ENCODE peak calls at places on chromosome 17, in four cellular contexts. Z, K, T and J are unnamed samples.

GRCh38 chr17:32876414-32877163 is at the start of gene MYO1D:
- DNase-seq in Z (peak), K (peak), T (peak), J (peak)

GRCh38 chr17:39104046-39104445 is 47.4 kb downstream of the PLXDC1 start:
- DNase-seq in Z (no peak), K (no peak), T (no peak), J (no peak)

GRCh38 chr17:81812571-81813370 is 8.8 kb downstream of the GCGR start:
- DNase-seq in Z (no peak), K (no peak), T (no peak), J (no peak)

GRCh38 chr17:74190154-74190553 is 13.3 kb upstream of the RPL38 start:
- DNase-seq in Z (no peak), K (no peak), T (no peak), J (no peak)

GRCh38 chr17:74446551-74447500 is 14.9 kb downstream of the GPRC5C start:
- DNase-seq in Z (peak), K (peak), T (peak), J (peak)

GRCh38 chr17:64209983-64210382 is 53.1 kb downstream of the TEX2 start:
- DNase-seq in Z (no peak), K (no peak), T (no peak), J (no peak)

GRCh38 chr17:43015579-43015978 is 6.6 kb downstream of the VAT1 start:
- DNase-seq in Z (no peak), K (no peak), T (no peak), J (peak)

GRCh38 chr17:81687770-81688541 is 4.1 kb downstream of the HGS start:
- DNase-seq in Z (no peak), K (no peak), T (no peak), J (no peak)

GRCh38 chr17:5135726-5136579 is 20.1 kb downstream of the USP6 start:
- DNase-seq in Z (peak), K (no peak), T (no peak), J (no peak)

GRCh38 chr17:46010597-46011186 is 11.6 kb downstream of the STH start:
- DNase-seq in Z (no peak), K (no peak), T (no peak), J (no peak)

GRCh38 chr17:43880420-43880991 is 26.8 kb downstream of the MPP2 start:
- DNase-seq in Z (peak), K (no peak), T (no peak), J (peak)

GRCh38 chr17:39139137-39139516 is 12.3 kb downstream of the PLXDC1 start:
- DNase-seq in Z (no peak), K (no peak), T (no peak), J (no peak)

GRCh38 chr17:27473190-27473747 is 17.0 kb downstream of the KSR1 start:
- DNase-seq in Z (no peak), K (no peak), T (no peak), J (no peak)

GRCh38 chr17:41212524-41213169 is 13.8 kb upstream of the KRTAP9-2 start:
- DNase-seq in Z (no peak), K (no peak), T (no peak), J (no peak)

GRCh38 chr17:51677875-51678274 is 417.5 kb downstream of the UTP18 start:
- DNase-seq in Z (no peak), K (no peak), T (no peak), J (no peak)

GRCh38 chr17:9467518-9467917 is 108.1 kb downstream of the STX8 start:
- DNase-seq in Z (no peak), K (no peak), T (no peak), J (no peak)

GRCh38 chr17:65359016-65359415 is 202.4 kb downstream of the AXIN2 start:
- DNase-seq in Z (no peak), K (no peak), T (no peak), J (no peak)

GRCh38 chr17:62899349-62899748 is 66.7 kb upstream of the TANC2 start:
- DNase-seq in Z (no peak), K (peak), T (no peak), J (no peak)

GRCh38 chr17:68807998-68808772 is 147.0 kb downstream of the ABCA8 start:
- DNase-seq in Z (no peak), K (no peak), T (no peak), J (no peak)

GRCh38 chr17:10266477-10266876 is 68.1 kb upstream of the GAS7 start:
- DNase-seq in Z (no peak), K (no peak), T (no peak), J (no peak)

GRCh38 chr17:44642861-44643260 is 13.4 kb upstream of the MEIOC start:
- DNase-seq in Z (no peak), K (no peak), T (no peak), J (no peak)

GRCh38 chr17:41301916-41302901 is at the start of gene KRTAP29-1:
- DNase-seq in Z (no peak), K (no peak), T (no peak), J (no peak)

GRCh38 chr17:38672788-38673713 is 1.7 kb downstream of the EPOP start:
- DNase-seq in Z (no peak), K (no peak), T (no peak), J (no peak)

GRCh38 chr17:69947027-69947759 is 127.8 kb upstream of the KCNJ16 start:
- DNase-seq in Z (no peak), K (no peak), T (no peak), J (no peak)

GRCh38 chr17:74011963-74012362 is 191.5 kb upstream of the RPL38 start:
- DNase-seq in Z (no peak), K (no peak), T (no peak), J (no peak)

GRCh38 chr17:41308251-41308917 is 725 bp downstream of the KRTAP16-1 start:
- DNase-seq in Z (no peak), K (no peak), T (peak), J (peak)

GRCh38 chr17:31673076-31673475 is 186.0 kb downstream of the COPRS start:
- DNase-seq in Z (no peak), K (no peak), T (no peak), J (no peak)

GRCh38 chr17:37826497-37827115 is 81.7 kb upstream of the HNF1B start:
- DNase-seq in Z (no peak), K (no peak), T (no peak), J (peak)

GRCh38 chr17:75561927-75562603 is 25.5 kb upstream of the MYO15B start:
- DNase-seq in Z (peak), K (no peak), T (no peak), J (no peak)

GRCh38 chr17:43033947-43034622 is 9.1 kb downstream of the RND2 start:
- DNase-seq in Z (no peak), K (no peak), T (no peak), J (peak)

GRCh38 chr17:65533855-65534457 is 27.5 kb downstream of the AXIN2 start:
- DNase-seq in Z (no peak), K (no peak), T (no peak), J (peak)

DNA sequence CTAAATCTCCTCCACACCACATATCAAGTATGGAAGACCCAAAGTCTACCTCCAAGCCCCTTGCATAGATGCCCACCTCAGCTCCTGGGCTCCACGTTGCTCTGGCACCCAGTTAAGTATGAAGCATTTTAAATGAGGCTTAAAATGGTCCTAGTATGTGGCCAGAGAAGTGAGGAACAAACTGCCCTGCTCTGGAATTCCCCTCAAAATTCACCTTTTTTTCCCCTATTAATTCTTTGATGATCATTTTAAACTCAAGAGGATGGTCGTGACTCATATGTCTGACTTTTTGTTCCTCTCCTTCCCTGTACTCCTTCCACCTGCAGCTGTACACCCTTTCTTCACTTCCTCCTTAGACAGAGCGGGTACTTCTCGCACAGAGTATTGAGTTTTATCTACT is 234.5 kb upstream of the MYOCD start:
- DNase-seq in Z (no peak), K (no peak), T (no peak), J (no peak)
- TF ChIP-seq POLR2A in Z (no peak), K (no peak), T (no peak), J (no peak)

GRCh38 chr17:40192961-40193360 is 15.7 kb downstream of the RAPGEFL1 start:
- DNase-seq in Z (no peak), K (no peak), T (no peak), J (no peak)

GRCh38 chr17:40188694-40189093 is 11.4 kb downstream of the RAPGEFL1 start:
- DNase-seq in Z (no peak), K (no peak), T (no peak), J (no peak)

GRCh38 chr17:40194821-40195220 is 17.6 kb downstream of the RAPGEFL1 start:
- DNase-seq in Z (no peak), K (no peak), T (no peak), J (no peak)

GRCh38 chr17:40190197-40191021 is 13.1 kb downstream of the RAPGEFL1 start:
- DNase-seq in Z (no peak), K (no peak), T (no peak), J (no peak)

GRCh38 chr17:40191237-40192208 is 14.3 kb downstream of the RAPGEFL1 start:
- DNase-seq in Z (peak), K (peak), T (peak), J (peak)
- TF ChIP-seq CTCF in Z (peak), K (no peak), T (peak), J (peak)

DNA sequence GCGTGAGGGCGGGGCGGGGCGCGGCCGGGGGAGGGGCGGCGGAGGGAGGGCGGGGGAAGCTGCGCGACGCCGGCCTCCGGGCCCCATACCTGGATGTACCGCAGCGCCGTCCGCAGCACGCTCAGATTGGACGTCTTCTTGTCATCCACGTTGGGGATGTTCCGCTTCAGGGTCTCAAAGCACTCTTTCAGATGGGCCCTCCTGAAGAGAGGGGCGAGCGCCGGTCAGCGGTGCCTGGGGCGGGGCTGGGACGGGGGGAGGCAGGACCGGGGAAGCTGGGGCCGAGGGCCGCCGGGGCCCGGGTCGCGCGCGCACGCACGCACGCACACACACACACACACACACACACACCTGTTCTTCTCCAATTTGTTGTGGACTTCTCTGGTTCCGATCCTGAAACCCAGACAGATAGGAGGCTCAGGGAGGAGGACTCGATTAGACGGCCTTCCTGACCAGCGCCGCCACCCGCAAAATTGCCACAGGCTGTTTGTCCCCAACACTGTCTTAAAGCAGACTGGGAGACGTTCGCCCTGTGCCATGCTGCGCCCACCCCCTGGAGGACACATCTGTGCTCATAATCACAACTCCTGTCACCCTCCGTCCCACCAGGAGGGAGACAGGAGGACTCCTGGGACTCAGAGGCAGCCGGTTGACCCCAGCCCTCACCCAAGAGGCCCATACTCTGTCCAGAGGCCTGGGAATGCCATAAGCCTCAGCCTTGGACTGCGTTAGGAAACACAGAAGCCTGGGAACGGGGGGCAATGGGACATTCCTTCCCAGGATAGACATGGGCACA is 6.7 kb downstream of the MNT start:
- DNase-seq in Z (no peak), K (no peak), T (no peak), J (no peak)
- TF ChIP-seq POLR2A in Z (no peak), K (no peak), T (no peak), J (no peak)

DNA sequence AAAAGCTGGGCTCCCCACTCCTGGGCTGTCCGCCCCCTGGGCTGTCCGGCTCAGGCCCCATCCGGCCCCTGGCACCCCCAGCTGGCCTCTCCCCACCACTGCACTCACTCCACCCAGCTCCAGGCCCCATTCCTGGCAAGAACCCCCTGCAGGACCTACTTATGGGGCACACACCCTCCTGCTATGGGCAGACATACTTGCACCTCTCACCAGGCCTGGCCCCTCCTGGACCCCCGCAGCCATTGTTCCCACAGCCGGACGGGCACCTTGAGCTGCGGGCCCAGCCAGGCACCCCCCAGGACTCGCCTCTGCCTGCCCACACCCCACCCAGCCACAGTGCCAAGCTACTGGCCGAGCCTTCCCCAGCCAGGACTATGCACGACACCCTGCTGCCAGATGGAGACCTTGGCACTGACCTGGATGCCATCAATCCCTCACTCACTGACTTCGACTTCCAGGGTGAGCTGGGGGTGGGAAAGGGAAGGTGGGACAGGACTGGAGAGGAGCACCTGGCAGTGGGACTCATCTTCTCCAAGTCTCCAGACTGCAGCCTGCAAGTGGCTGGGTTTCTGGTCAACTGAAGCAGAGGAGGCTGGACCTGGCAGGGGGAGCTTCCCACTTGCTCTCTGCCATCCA is 17.6 kb downstream of the UNC119 start:
- DNase-seq in Z (no peak), K (no peak), T (no peak), J (no peak)
- TF ChIP-seq CTCF in Z (no peak), K (no peak), T (no peak), J (no peak)

DNA sequence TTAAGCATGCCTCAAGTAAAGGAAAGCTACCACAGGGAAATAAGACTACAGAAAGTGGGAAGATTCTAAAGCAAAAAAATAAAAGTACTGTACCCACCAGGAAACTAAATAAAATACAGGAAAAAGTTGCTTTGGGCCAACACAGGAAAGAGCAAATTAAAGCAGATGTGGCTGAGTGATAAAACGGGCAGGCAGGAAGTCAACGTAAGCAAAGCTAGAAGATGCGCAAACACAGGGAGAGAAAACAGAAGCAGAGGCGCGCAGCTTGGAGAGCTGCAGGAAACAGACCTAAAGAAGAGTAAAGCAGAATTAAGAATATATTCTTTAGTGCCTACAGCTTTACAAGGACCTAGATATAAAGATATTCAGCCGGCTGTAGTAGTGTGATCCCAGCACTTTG is 21.7 kb downstream of the USP36 start:
- DNase-seq in Z (peak), K (no peak), T (no peak), J (no peak)
- TF ChIP-seq POLR2A in Z (no peak), K (no peak), T (no peak), J (no peak)

GRCh38 chr17:48037036-48037881 is at the start of gene COPZ2:
- DNase-seq in Z (peak), K (no peak), T (peak), J (peak)
- TF ChIP-seq CTCF in Z (peak), K (no peak), T (peak), J (peak)